ENCODE peak calls at places on chromosome 19, in six cellular contexts. W, J, R, O, L and X are unnamed samples.

GRCh38 chr19:55460670-55461258 is 678 bp downstream of the ISOC2 start:
- DNase-seq in W (peak), J (peak), R (peak), O (peak), L (peak), X (peak)

GRCh38 chr19:35153701-35154534 is 617 bp upstream of the FXYD5 start:
- DNase-seq in W (peak), J (peak), R (peak), O (peak), L (peak), X (peak)

GRCh38 chr19:42253245-42254082 is 1.5 kb downstream of the ERF start:
- DNase-seq in W (peak), J (peak), R (peak), O (peak), L (peak), X (peak)

GRCh38 chr19:56069642-56070041 is 51.5 kb downstream of the ZNF787 start:
- DNase-seq in W (no peak), J (no peak), R (no peak), O (no peak), L (no peak), X (no peak)

GRCh38 chr19:6030214-6030507 is 52.2 kb upstream of the RANBP3 start:
- DNase-seq in W (no peak), J (no peak), R (no peak), O (no peak), L (no peak), X (no peak)

GRCh38 chr19:53903055-53903680 is 5.9 kb upstream of the CACNG7 start:
- DNase-seq in W (peak), J (no peak), R (peak), O (no peak), L (peak), X (no peak)

GRCh38 chr19:34306213-34306661 is 51.9 kb downstream of the GARRE1 start:
- DNase-seq in W (no peak), J (no peak), R (no peak), O (peak), L (no peak), X (no peak)

GRCh38 chr19:50817941-50818858 is 5.4 kb downstream of the KLK1 start:
- DNase-seq in W (peak), J (no peak), R (peak), O (peak), L (peak), X (peak)

GRCh38 chr19:51398096-51398704 is 7.8 kb upstream of the C19orf84 start:
- DNase-seq in W (peak), J (no peak), R (peak), O (no peak), L (no peak), X (no peak)

GRCh38 chr19:30695171-30695875 is 323.1 kb downstream of the ZNF536 start:
- DNase-seq in W (no peak), J (no peak), R (no peak), O (no peak), L (no peak), X (no peak)

GRCh38 chr19:16661480-16662034 is 618 bp downstream of the TMEM38A start:
- DNase-seq in W (peak), J (peak), R (peak), O (peak), L (no peak), X (peak)

GRCh38 chr19:339262-339887 is 5.2 kb downstream of the MIER2 start:
- DNase-seq in W (no peak), J (no peak), R (no peak), O (no peak), L (no peak), X (no peak)

GRCh38 chr19:29014857-29015436 is 198.0 kb downstream of the UQCRFS1 start:
- DNase-seq in W (no peak), J (no peak), R (no peak), O (no peak), L (no peak), X (no peak)

GRCh38 chr19:21109116-21109515 is 27.1 kb downstream of the ZNF714 start:
- DNase-seq in W (no peak), J (no peak), R (no peak), O (no peak), L (no peak), X (no peak)

GRCh38 chr19:955803-956746 is 28.1 kb upstream of the WDR18 start:
- DNase-seq in W (no peak), J (no peak), R (peak), O (no peak), L (no peak), X (no peak)

GRCh38 chr19:49818691-49819331 is 722 bp downstream of the MED25 start:
- DNase-seq in W (no peak), J (no peak), R (peak), O (no peak), L (no peak), X (no peak)

GRCh38 chr19:39846678-39847486 is 703 bp upstream of the FBL start:
- DNase-seq in W (no peak), J (no peak), R (peak), O (no peak), L (no peak), X (no peak)

GRCh38 chr19:32910874-32911273 is 41.3 kb upstream of the SLC7A9 start:
- DNase-seq in W (no peak), J (no peak), R (no peak), O (no peak), L (no peak), X (no peak)

GRCh38 chr19:54421521-54421920 is 6.3 kb downstream of the TTYH1 start:
- DNase-seq in W (no peak), J (no peak), R (no peak), O (no peak), L (no peak), X (no peak)

GRCh38 chr19:12752056-12752781 is 628 bp downstream of the BEST2 start:
- DNase-seq in W (no peak), J (no peak), R (no peak), O (no peak), L (no peak), X (no peak)

GRCh38 chr19:1747285-1748114 is 5.8 kb upstream of the ONECUT3 start:
- DNase-seq in W (peak), J (no peak), R (peak), O (peak), L (peak), X (no peak)

GRCh38 chr19:45391346-45391745 is 13.5 kb downstream of the PPP1R13L start:
- DNase-seq in W (no peak), J (no peak), R (no peak), O (no peak), L (no peak), X (no peak)

GRCh38 chr19:53389591-53390377 is 5.2 kb upstream of the ZNF765 start:
- DNase-seq in W (no peak), J (no peak), R (no peak), O (no peak), L (no peak), X (no peak)

GRCh38 chr19:8363803-8364771 is at the start of gene ANGPTL4:
- DNase-seq in W (peak), J (peak), R (peak), O (peak), L (peak), X (peak)

GRCh38 chr19:49425922-49426592 is 869 bp downstream of the GFY start:
- DNase-seq in W (no peak), J (no peak), R (no peak), O (no peak), L (no peak), X (no peak)

GRCh38 chr19:35620001-35620400 is 7.5 kb downstream of the HAUS5 start:
- DNase-seq in W (no peak), J (no peak), R (no peak), O (no peak), L (no peak), X (no peak)

GRCh38 chr19:5621945-5622464 is 571 bp downstream of the SAFB2 start:
- DNase-seq in W (peak), J (peak), R (peak), O (no peak), L (peak), X (no peak)

GRCh38 chr19:35479278-35479677 is 11.0 kb downstream of the KRTDAP start:
- DNase-seq in W (no peak), J (no peak), R (no peak), O (peak), L (no peak), X (no peak)

GRCh38 chr19:49422407-49423277 is 599 bp downstream of the PTH2 start:
- DNase-seq in W (peak), J (no peak), R (peak), O (no peak), L (peak), X (no peak)

GRCh38 chr19:54448037-54448773 is 794 bp upstream of the LENG8 start:
- DNase-seq in W (peak), J (peak), R (peak), O (no peak), L (peak), X (peak)

GRCh38 chr19:33814181-33815165 is 17.8 kb downstream of the KCTD15 start:
- DNase-seq in W (no peak), J (peak), R (no peak), O (no peak), L (no peak), X (peak)

GRCh38 chr19:15253076-15253475 is 20.8 kb upstream of the EPHX3 start:
- DNase-seq in W (no peak), J (no peak), R (no peak), O (no peak), L (no peak), X (no peak)
- H3K27ac ChIP-seq in W (no peak), J (no peak), R (no peak), O (peak), L (no peak), X (peak)

DNA sequence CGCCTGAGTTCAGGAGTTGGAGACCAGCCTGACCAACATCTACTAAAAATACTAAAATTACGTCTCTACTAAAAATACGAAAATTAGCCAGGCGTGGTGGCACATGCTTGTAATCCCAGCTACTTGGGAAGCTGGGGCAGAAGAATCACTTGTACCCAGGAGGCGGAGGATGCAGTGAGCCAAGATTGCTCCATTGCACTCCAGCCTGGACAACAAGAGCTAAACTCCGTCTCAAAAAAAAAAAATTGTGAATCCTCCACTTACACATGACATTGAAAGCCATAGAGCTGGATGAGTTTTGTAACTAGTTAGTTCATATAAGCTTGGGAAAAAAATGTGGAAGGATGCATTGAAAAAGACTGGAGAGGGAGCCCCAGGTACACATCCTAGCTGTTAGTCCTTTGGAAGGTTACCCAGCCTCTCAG is 452 bp upstream of the PSMD8 start:
- DNase-seq in W (no peak), J (no peak), R (no peak), O (no peak), L (no peak), X (no peak)
- H3K4me3 ChIP-seq in W (peak), J (no peak), R (peak), O (peak), L (peak), X (peak)

GRCh38 chr19:10811391-10812111 is 24.5 kb downstream of the TMED1 start:
- DNase-seq in W (no peak), J (no peak), R (peak), O (no peak), L (no peak), X (no peak)
- H3K27ac ChIP-seq in W (no peak), J (no peak), R (no peak), O (no peak), L (no peak), X (no peak)

GRCh38 chr19:4154571-4155312 is 1.3 kb downstream of the CREB3L3 start:
- DNase-seq in W (no peak), J (no peak), R (no peak), O (no peak), L (no peak), X (no peak)

GRCh38 chr19:4152241-4152998 is 1.0 kb upstream of the CREB3L3 start:
- DNase-seq in W (no peak), J (no peak), R (no peak), O (no peak), L (no peak), X (no peak)

GRCh38 chr19:4149518-4150288 is 3.7 kb upstream of the CREB3L3 start:
- DNase-seq in W (no peak), J (no peak), R (peak), O (peak), L (no peak), X (no peak)

GRCh38 chr19:4157164-4157563 is 3.7 kb downstream of the CREB3L3 start:
- DNase-seq in W (no peak), J (no peak), R (no peak), O (no peak), L (no peak), X (no peak)

GRCh38 chr19:4151623-4152022 is 1.8 kb upstream of the CREB3L3 start:
- DNase-seq in W (no peak), J (no peak), R (no peak), O (no peak), L (no peak), X (no peak)
- H3K4me3 ChIP-seq in W (no peak), J (no peak), R (no peak), O (no peak), L (no peak), X (no peak)

DNA sequence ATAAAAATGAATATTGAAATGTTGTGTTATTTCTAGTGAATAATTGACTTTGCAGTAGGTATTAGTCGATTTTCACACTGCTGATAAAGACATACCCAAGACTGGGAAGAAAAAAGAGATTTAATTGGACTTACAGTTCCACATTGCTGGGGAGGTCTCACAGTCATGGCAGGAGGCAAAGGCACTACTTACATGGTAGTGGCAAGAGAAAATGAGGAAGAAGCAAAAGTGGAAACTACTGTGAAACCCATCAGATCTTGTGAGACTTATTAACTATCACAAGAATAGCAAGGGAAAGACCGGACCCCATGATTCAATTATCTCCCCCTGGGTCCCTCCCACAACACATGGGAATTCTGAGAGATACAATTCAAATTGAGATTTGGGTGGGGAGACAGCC is 9.9 kb upstream of the C5AR2 start:
- DNase-seq in W (no peak), J (no peak), R (no peak), O (no peak), L (no peak), X (no peak)
- H3K27ac ChIP-seq in W (no peak), J (no peak), R (no peak), O (no peak), L (no peak), X (peak)

DNA sequence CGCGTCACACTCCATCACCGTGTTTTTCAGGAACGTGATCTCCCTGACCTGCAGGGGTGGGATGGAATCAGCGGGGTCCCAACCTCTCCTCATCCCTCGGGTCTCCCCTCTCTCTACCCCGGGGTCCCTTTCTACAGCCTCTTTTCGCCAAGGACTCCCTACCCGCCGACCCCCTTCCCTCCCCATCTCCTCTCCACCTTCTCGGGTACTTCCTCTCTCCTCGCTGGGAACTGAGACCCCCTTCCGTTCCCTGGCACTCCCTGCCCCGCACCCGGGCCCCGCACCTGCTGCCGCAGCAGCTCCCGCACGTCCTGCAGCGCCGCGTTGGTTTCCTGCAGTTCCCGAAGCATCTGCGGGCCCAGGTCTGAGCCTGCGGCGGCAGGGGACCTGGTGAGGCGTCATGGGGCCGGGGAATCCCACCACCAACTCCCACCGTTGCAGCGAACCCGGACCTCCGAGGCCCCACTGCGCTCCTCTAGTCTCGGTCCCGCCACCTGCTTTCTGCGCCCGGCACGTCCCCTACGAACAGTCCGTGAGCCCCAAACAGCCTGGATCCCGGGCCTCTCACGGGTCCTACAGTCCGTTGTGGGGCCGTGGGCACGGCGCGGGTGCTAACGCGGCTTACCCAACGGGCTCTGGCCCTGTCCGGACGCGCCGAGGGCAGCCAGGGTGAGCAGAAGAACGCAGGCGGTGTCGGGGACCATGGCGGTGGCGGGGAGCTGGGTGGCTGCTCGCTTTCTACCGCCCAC is at the start of gene COMP:
- DNase-seq in W (no peak), J (no peak), R (no peak), O (no peak), L (no peak), X (no peak)
- H3K4me3 ChIP-seq in W (no peak), J (no peak), R (no peak), O (peak), L (no peak), X (peak)

DNA sequence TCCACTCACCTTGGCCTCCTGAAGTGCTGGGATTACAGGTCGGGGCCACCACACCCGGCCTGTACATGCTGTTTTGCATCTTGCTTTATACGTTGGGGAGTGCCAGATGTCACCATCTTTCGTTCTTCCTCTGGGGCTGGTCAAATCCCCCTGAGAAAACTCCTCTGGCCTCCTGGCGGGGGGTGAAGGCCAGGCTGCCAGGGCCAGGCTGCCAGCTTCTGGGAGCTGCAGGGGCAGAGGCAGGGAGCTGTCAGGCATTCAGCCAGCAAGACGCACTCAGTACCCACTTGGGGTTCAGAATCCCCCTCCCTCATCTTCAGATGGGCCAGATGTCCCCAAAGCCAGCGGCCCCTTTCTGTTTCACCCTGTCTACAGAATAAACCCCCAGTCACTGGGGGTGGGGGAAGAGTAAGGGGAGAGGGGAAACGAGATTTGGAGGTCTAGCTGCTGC is 16.1 kb downstream of the ZSWIM9 start:
- DNase-seq in W (no peak), J (no peak), R (no peak), O (no peak), L (no peak), X (no peak)
- H3K27ac ChIP-seq in W (no peak), J (no peak), R (no peak), O (no peak), L (no peak), X (no peak)

GRCh38 chr19:13926715-13927114 is 11.5 kb downstream of the PODNL1 start:
- DNase-seq in W (no peak), J (no peak), R (no peak), O (no peak), L (no peak), X (no peak)

GRCh38 chr19:13930402-13930801 is 7.8 kb downstream of the PODNL1 start:
- DNase-seq in W (no peak), J (no peak), R (no peak), O (no peak), L (no peak), X (no peak)

GRCh38 chr19:13931582-13932378 is 6.4 kb downstream of the PODNL1 start:
- DNase-seq in W (no peak), J (no peak), R (no peak), O (no peak), L (no peak), X (no peak)

GRCh38 chr19:13929956-13930355 is 8.3 kb downstream of the PODNL1 start:
- DNase-seq in W (no peak), J (no peak), R (no peak), O (no peak), L (no peak), X (no peak)

GRCh38 chr19:13929340-13929739 is 8.9 kb downstream of the PODNL1 start:
- DNase-seq in W (no peak), J (no peak), R (no peak), O (no peak), L (no peak), X (no peak)
- H3K4me3 ChIP-seq in W (no peak), J (no peak), R (no peak), O (no peak), L (no peak), X (no peak)